ENCODE peak calls at places on chromosomes 6 and 20, in nine cellular contexts. T is erythroblast, S is MCF 10A, V is EH, B is occipital lobe, J is bronchial epithelial cell, U is cardiac septum, O is T-cell, G is lower lobe of right lung. X is an unnamed sample.

GRCh38 chr6:47126647-47127339 is 84.7 kb upstream of the ADGRF1 start:
- DNase-seq in T (no peak), S (peak; percentile 51), V (peak; percentile 46), B (no peak), J (peak; percentile 44), U (no peak), O (no peak), G (no peak), X (no peak)

GRCh38 chr6:20483902-20484497 is 50.3 kb upstream of the CDKAL1 start:
- DNase-seq in T (no peak), S (peak; percentile 26), V (no peak), B (no peak), J (no peak), U (no peak), O (no peak), G (no peak), X (no peak)

GRCh38 chr6:138953451-138953850 is 34.6 kb downstream of the REPS1 start:
- DNase-seq in T (no peak), S (peak; percentile 35), V (peak; percentile 70), B (no peak), J (peak; percentile 79), U (no peak), O (no peak), G (no peak), X (no peak)

GRCh38 chr6:131755597-131755996 is 44.8 kb upstream of the CTAGE9 start:
- DNase-seq in T (no peak), S (no peak), V (peak; percentile 98), B (no peak), J (no peak), U (no peak), O (no peak), G (no peak), X (no peak)

GRCh38 chr6:52306972-52307849 is 22.7 kb upstream of the MCM3 start:
- DNase-seq in T (no peak), S (no peak), V (no peak), B (no peak), J (no peak), U (no peak), O (no peak), G (peak; percentile 75), X (no peak)

GRCh38 chr6:31578058-31578457 is 2.7 kb downstream of the TNF start:
- DNase-seq in T (no peak), S (no peak), V (no peak), B (no peak), J (no peak), U (no peak), O (no peak), G (no peak), X (no peak)

GRCh38 chr6:169106176-169106575 is 147.5 kb downstream of the THBS2 start:
- DNase-seq in T (no peak), S (no peak), V (peak; percentile 51), B (no peak), J (no peak), U (no peak), O (no peak), G (no peak), X (no peak)

GRCh38 chr20:54132612-54133433 is 41.0 kb downstream of the CYP24A1 start:
- DNase-seq in T (no peak), S (peak; percentile 99), V (peak; percentile 97), B (no peak), J (peak; percentile 100), U (no peak), O (no peak), G (no peak), X (no peak)

GRCh38 chr6:170114187-170114945 is 176.5 kb downstream of the DLL1 start:
- DNase-seq in T (no peak), S (no peak), V (no peak), B (no peak), J (no peak), U (peak; percentile 50), O (no peak), G (peak; percentile 14), X (no peak)

GRCh38 chr20:35474504-35474903 is 19.1 kb downstream of the CEP250 start:
- DNase-seq in T (no peak), S (no peak), V (no peak), B (no peak), J (no peak), U (no peak), O (no peak), G (no peak), X (no peak)

GRCh38 chr6:134240664-134241431 is 77.1 kb downstream of the SGK1 start:
- DNase-seq in T (peak; percentile 52), S (peak; percentile 71), V (no peak), B (no peak), J (peak; percentile 85), U (peak; percentile 85), O (peak; percentile 87), G (peak; percentile 88), X (no peak)

GRCh38 chr20:52219441-52219840 is 27.9 kb upstream of the ZFP64 start:
- DNase-seq in T (no peak), S (peak; percentile 52), V (peak; percentile 7), B (no peak), J (peak; percentile 53), U (no peak), O (no peak), G (no peak), X (no peak)

GRCh38 chr20:41357424-41358163 is 9.0 kb downstream of the EMILIN3 start:
- DNase-seq in T (no peak), S (no peak), V (no peak), B (no peak), J (no peak), U (no peak), O (no peak), G (no peak), X (no peak)

GRCh38 chr6:109595998-109596397 is 95.0 kb downstream of the AK9 start:
- DNase-seq in T (peak; percentile 15), S (peak; percentile 30), V (peak; percentile 51), B (no peak), J (peak; percentile 33), U (no peak), O (no peak), G (no peak), X (no peak)

GRCh38 chr6:17470953-17471335 is 77.5 kb downstream of the CAP2 start:
- DNase-seq in T (no peak), S (peak; percentile 84), V (peak; percentile 60), B (no peak), J (peak; percentile 44), U (no peak), O (no peak), G (no peak), X (no peak)

GRCh38 chr6:39251406-39251805 is 22.1 kb upstream of the KCNK5 start:
- DNase-seq in T (no peak), S (peak; percentile 30), V (no peak), B (no peak), J (peak; percentile 13), U (no peak), O (no peak), G (no peak), X (no peak)

GRCh38 chr6:408599-409102 is 17.1 kb downstream of the IRF4 start:
- DNase-seq in T (peak; percentile 25), S (peak; percentile 49), V (peak; percentile 32), B (no peak), J (peak; percentile 39), U (no peak), O (no peak), G (peak; percentile 82), X (no peak)

GRCh38 chr6:125839471-125839870 is 48.7 kb downstream of the NCOA7 start:
- DNase-seq in T (no peak), S (no peak), V (no peak), B (no peak), J (no peak), U (no peak), O (no peak), G (no peak), X (no peak)

GRCh38 chr6:43671011-43671800 is 16.4 kb downstream of the MRPS18A start:
- DNase-seq in T (no peak), S (no peak), V (no peak), B (no peak), J (no peak), U (no peak), O (no peak), G (no peak), X (no peak)

GRCh38 chr6:150229775-150230561 is 87.1 kb downstream of the PPP1R14C start:
- DNase-seq in T (peak; percentile 18), S (no peak), V (peak; percentile 43), B (no peak), J (peak; percentile 93), U (no peak), O (no peak), G (no peak), X (no peak)

GRCh38 chr20:16539280-16539679 is 34.0 kb downstream of the KIF16B start:
- DNase-seq in T (no peak), S (no peak), V (peak; percentile 26), B (no peak), J (no peak), U (no peak), O (no peak), G (no peak), X (no peak)

GRCh38 chr6:41732149-41732548 is 3.3 kb downstream of the TFEB start:
- DNase-seq in T (no peak), S (no peak), V (no peak), B (no peak), J (no peak), U (no peak), O (no peak), G (no peak), X (no peak)

GRCh38 chr20:48538058-48538825 is 289.6 kb downstream of the PREX1 start:
- DNase-seq in T (no peak), S (peak; percentile 71), V (peak; percentile 82), B (no peak), J (peak; percentile 79), U (no peak), O (no peak), G (peak; percentile 56), X (no peak)

GRCh38 chr6:156953478-156954146 is 176.4 kb downstream of the ARID1B start:
- DNase-seq in T (peak; percentile 78), S (peak; percentile 90), V (peak; percentile 98), B (no peak), J (peak; percentile 97), U (no peak), O (peak; percentile 23), G (no peak), X (peak; percentile 63)

GRCh38 chr6:61809004-61809595 is 476.9 kb downstream of the KHDRBS2 start:
- DNase-seq in T (peak; percentile 15), S (peak; percentile 49), V (no peak), B (no peak), J (peak; percentile 30), U (no peak), O (no peak), G (no peak), X (no peak)

GRCh38 chr20:40953856-40954255 is 74.8 kb upstream of the TOP1 start:
- DNase-seq in T (no peak), S (no peak), V (peak; percentile 65), B (no peak), J (no peak), U (no peak), O (no peak), G (no peak), X (no peak)

GRCh38 chr6:81093046-81093445 is 659.4 kb downstream of the TENT5A start:
- DNase-seq in T (no peak), S (no peak), V (no peak), B (no peak), J (no peak), U (no peak), O (no peak), G (no peak), X (no peak)